ENCODE peak calls at places on chromosomes 11 and 22, in eight cellular contexts. N is fibroblast of mammary gland, J is SK-N-SH, M is heart right ventricle, E is chondrocyte, G is stomach, X is AG04450, U is AG10803. A is an unnamed sample.

GRCh38 chr11:8025816-8026215 is 38.7 kb downstream of the EIF3F start:
- DNase-seq in N (peak; percentile 70), M (no peak), G (no peak), J (no peak), U (peak; percentile 80), X (no peak), E (no peak), A (no peak)

GRCh38 chr11:57276169-57276854 is 39.3 kb upstream of the APLNR start:
- DNase-seq in N (no peak), X (no peak), U (no peak), J (no peak), G (no peak), M (no peak), E (no peak), A (no peak)

GRCh38 chr22:44261861-44262595 is 50.7 kb downstream of the SHISAL1 start:
- DNase-seq in N (no peak), G (no peak), J (peak; percentile 78), M (peak; percentile 33), E (peak; percentile 52), X (no peak), U (no peak), A (no peak)

GRCh38 chr11:34650528-34650927 is 29.6 kb downstream of the EHF start:
- DNase-seq in M (no peak), N (peak; percentile 45), U (no peak), X (no peak), J (no peak), E (no peak), G (no peak), A (no peak)

GRCh38 chr11:73335204-73335923 is 27.3 kb downstream of the ARHGEF17 start:
- DNase-seq in U (peak; percentile 84), E (no peak), X (no peak), G (peak; percentile 87), J (peak; percentile 83), N (peak; percentile 84), M (peak; percentile 89), A (peak; percentile 85)

GRCh38 chr11:18347471-18348125 is 25.2 kb downstream of the GTF2H1 start:
- DNase-seq in E (no peak), X (peak; percentile 59), M (no peak), J (no peak), N (peak; percentile 81), U (peak; percentile 76), G (no peak), A (no peak)

GRCh38 chr11:31240340-31240904 is 129.1 kb downstream of the DCDC1 start:
- DNase-seq in U (peak; percentile 30), J (peak; percentile 14), M (no peak), N (peak; percentile 59), X (peak; percentile 1), E (no peak), G (no peak), A (no peak)

GRCh38 chr11:102338479-102339010 is 8.5 kb upstream of the BIRC2 start:
- DNase-seq in G (no peak), J (no peak), M (no peak), X (no peak), N (no peak), E (no peak), U (no peak), A (no peak)

GRCh38 chr11:65323813-65324212 is 9.1 kb downstream of the CDC42EP2 start:
- DNase-seq in G (no peak), U (no peak), J (no peak), N (no peak), M (no peak), X (no peak), E (no peak), A (no peak)

GRCh38 chr22:39249081-39249704 is 4.4 kb upstream of the PDGFB start:
- DNase-seq in X (no peak), E (no peak), N (no peak), G (no peak), M (no peak), U (no peak), J (no peak), A (no peak)

GRCh38 chr11:13207270-13207664 is 70.3 kb upstream of the BMAL1 start:
- DNase-seq in G (no peak), U (no peak), X (no peak), N (no peak), M (no peak), E (no peak), J (no peak), A (no peak)
- TF ChIP-seq CTCF in G (no peak), U (peak; percentile 33), X (peak; percentile 8), N (peak; percentile 16), M (no peak), E (no peak), J (no peak), A (no peak)

GRCh38 chr22:46296257-46297150 is at the start of gene GTSE1:
- DNase-seq in U (peak; percentile 96), N (peak; percentile 96), J (peak; percentile 99), E (peak; percentile 99), X (peak; percentile 92), G (peak; percentile 99), M (peak; percentile 99), A (peak; percentile 86)
- TF ChIP-seq CTCF in U (no peak), N (no peak), J (peak; percentile 25), E (peak; percentile 65), X (peak; percentile 10), G (peak; percentile 20), M (peak; percentile 54), A (peak; percentile 35)

GRCh38 chr11:60767388-60767811 is 10.7 kb downstream of the MS4A15 start:
- DNase-seq in G (no peak), E (no peak), M (no peak), N (no peak), U (no peak), X (no peak), J (peak; percentile 67), A (no peak)
- TF ChIP-seq CTCF in G (no peak), E (peak; percentile 64), M (peak; percentile 25), N (no peak), U (no peak), X (peak; percentile 35), J (peak; percentile 61), A (peak; percentile 42)

GRCh38 chr22:29700949-29701927 is 18.6 kb upstream of the CABP7 start:
- DNase-seq in M (no peak), X (no peak), G (no peak), U (no peak), J (peak; percentile 64), E (no peak), N (peak; percentile 28), A (no peak)
- TF ChIP-seq CTCF in M (no peak), X (peak; percentile 25), G (no peak), U (no peak), J (peak; percentile 12), E (peak; percentile 47), N (peak; percentile 2), A (peak; percentile 14)

DNA sequence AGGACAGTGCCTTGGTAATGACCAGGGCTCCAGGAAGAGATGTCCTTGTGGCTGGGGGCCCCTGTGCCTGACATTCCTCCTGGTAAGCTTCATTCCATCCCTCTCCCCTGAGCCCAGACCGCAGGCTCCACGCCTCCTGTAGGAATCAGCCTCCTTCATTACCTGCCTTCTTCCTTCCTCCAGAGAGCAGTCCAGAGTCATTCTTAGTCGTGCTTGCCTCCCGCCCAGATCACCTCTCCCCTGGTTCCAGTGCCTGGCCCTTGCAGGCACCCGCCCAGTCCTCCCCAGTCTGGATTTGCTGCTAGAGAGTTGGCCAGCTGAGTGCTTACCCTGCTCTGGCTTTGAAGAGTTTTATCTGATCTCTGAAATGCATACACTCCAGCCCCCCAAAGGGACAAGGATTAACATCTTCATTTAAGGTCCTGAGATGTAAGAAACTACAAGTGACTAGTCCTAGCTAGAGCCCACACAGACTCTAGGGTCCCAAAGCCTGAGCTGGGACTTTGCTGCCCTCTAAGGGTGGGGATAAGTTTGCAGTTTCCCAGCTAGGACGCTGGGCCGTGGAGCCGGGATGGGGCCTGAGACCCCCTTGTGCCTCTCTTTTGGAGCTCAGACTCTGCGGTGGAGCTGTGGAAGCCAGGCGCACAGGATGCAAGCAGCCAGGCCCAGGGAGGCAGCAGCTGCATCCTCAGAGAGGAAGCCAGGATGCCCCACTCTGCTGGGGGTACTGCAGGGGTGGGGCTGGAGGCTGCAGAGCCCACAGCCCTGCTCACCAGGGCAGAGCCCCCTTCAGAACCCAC is 1.6 kb downstream of the NR1H3 start:
- DNase-seq in J (peak; percentile 74), G (peak; percentile 72), E (peak; percentile 59), X (no peak), U (peak; percentile 31), N (peak; percentile 53), M (no peak), A (no peak)
- TF ChIP-seq CTCF in J (peak; percentile 58), G (peak; percentile 60), E (peak; percentile 84), X (peak; percentile 70), U (peak; percentile 67), N (peak; percentile 72), M (peak; percentile 74), A (peak; percentile 66)

DNA sequence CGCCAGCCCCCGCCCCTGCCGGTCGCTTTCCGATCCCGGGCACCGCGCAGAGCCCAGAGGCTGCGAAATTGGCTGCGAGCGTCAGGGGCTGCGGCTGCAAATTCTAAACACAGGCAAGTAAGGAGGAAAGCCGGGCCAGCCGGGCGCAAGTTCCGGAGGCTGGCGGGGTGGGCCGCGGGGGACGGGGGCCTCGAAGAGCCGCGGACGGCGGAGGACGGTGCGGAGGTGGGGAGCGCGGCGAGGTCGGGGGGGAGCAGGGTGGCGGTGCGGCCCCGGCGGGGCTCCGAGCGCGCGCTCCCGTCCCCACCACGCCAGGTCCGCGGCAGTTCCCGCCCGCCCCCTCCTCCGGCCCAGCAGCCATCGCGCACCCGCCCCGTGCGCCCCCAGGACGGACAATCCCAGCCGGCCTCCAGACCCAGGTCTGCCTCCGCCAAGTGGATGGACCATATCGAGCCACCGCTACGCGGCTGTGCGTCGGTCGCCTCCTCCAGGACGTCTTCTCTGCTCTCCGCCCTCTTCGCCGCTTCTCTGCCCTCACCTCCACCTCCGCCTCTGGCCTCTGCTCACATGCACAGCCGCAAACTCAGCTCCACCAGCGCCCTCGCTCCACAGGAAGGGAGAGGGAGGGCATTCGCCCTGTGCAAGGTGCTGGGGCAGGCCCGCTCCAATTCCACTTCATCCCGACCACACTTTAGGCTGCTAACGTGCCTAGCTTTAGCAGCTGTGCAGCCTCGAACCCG is 7.2 kb downstream of the ELFN2 start:
- DNase-seq in X (no peak), G (no peak), E (no peak), U (no peak), J (peak; percentile 84), N (no peak), M (no peak), A (no peak)
- TF ChIP-seq CTCF in X (no peak), G (no peak), E (no peak), U (no peak), J (no peak), N (no peak), M (no peak), A (no peak)

GRCh38 chr11:117194267-117194666 is 4.9 kb upstream of the TAGLN start:
- DNase-seq in X (no peak), E (no peak), N (no peak), G (no peak), M (no peak), J (no peak), U (no peak), A (no peak)
- TF ChIP-seq CTCF in X (no peak), E (no peak), N (no peak), G (no peak), M (no peak), J (no peak), U (no peak), A (no peak)